ENCODE peak calls at places on chromosomes 6 and 20, in eight cellular contexts. L is ovary, Z is sigmoid colon, B is K562, J is HCT116, Q is stomach, X is H1, T is right lobe of liver. N is an unnamed sample.
A peak's percentile ranks its signal among the peaks of the same experiment; 100 is the strongest.

GRCh38 chr6:5529015-5529414 is 267.7 kb downstream of the FARS2 start:
- DNase-seq in T (no peak), Z (no peak), L (no peak), J (no peak), Q (no peak), X (no peak), B (no peak), N (no peak)

GRCh38 chr6:109671721-109672120 is 19.3 kb downstream of the AK9 start:
- DNase-seq in B (no peak), T (no peak), Q (no peak), L (no peak), X (no peak), Z (no peak), J (no peak), N (no peak)

GRCh38 chr6:164273491-164273890 is 859.0 kb downstream of the QKI start:
- DNase-seq in Q (no peak), X (no peak), L (no peak), B (no peak), T (no peak), Z (no peak), J (no peak), N (no peak)

GRCh38 chr6:140105857-140106256 is 731.4 kb upstream of the CITED2 start:
- DNase-seq in L (no peak), T (no peak), Q (no peak), B (peak; percentile 54), X (peak; percentile 10), Z (no peak), J (peak; percentile 37), N (no peak)

GRCh38 chr6:6927437-6928361 is 180.1 kb upstream of the RREB1 start:
- DNase-seq in L (peak; percentile 71), Z (no peak), X (no peak), B (peak; percentile 83), T (no peak), J (no peak), Q (no peak), N (no peak)

GRCh38 chr20:12837646-12838045 is 171.1 kb upstream of the SPTLC3 start:
- DNase-seq in Q (no peak), J (no peak), B (no peak), L (no peak), X (no peak), Z (no peak), T (no peak), N (no peak)

GRCh38 chr6:113995632-113996031 is 24.7 kb upstream of the HDAC2 start:
- DNase-seq in L (no peak), T (no peak), X (no peak), Z (peak; percentile 69), Q (no peak), J (peak; percentile 61), B (no peak), N (no peak)

GRCh38 chr6:52115891-52116604 is 28.6 kb upstream of the PKHD1 start:
- DNase-seq in Z (no peak), J (no peak), X (no peak), L (no peak), Q (no peak), B (no peak), T (no peak), N (no peak)

GRCh38 chr6:157563611-157564284 is 182.8 kb downstream of the ZDHHC14 start:
- DNase-seq in X (no peak), Z (no peak), T (no peak), J (no peak), L (no peak), Q (no peak), B (no peak), N (peak; percentile 52)

GRCh38 chr20:33816191-33816590 is 5.0 kb downstream of the CHMP4B start:
- DNase-seq in Z (no peak), L (no peak), Q (no peak), X (no peak), B (no peak), J (no peak), T (no peak), N (no peak)

GRCh38 chr6:30979076-30979475 is 4.4 kb upstream of the MUC21 start:
- DNase-seq in L (no peak), Q (no peak), Z (no peak), B (no peak), X (no peak), T (no peak), J (no peak), N (no peak)

GRCh38 chr6:53651149-53651763 is 14.3 kb downstream of the KLHL31 start:
- DNase-seq in B (peak; percentile 43), X (peak; percentile 10), J (peak; percentile 72), T (no peak), Q (peak; percentile 67), Z (peak; percentile 71), L (peak; percentile 55), N (no peak)

GRCh38 chr6:36197739-36198221 is 1.2 kb downstream of the BRPF3 start:
- DNase-seq in X (no peak), Q (no peak), B (no peak), L (peak; percentile 45), T (peak; percentile 58), Z (no peak), J (no peak), N (no peak)

GRCh38 chr6:41334482-41335023 is 855 bp upstream of the NCR2 start:
- DNase-seq in Z (no peak), J (no peak), T (no peak), L (no peak), Q (no peak), B (peak; percentile 44), X (no peak), N (no peak)

GRCh38 chr6:155041781-155042279 is 46.7 kb downstream of the TIAM2 start:
- DNase-seq in Q (no peak), L (peak; percentile 39), X (no peak), B (no peak), Z (no peak), J (no peak), T (no peak), N (no peak)

GRCh38 chr6:105433723-105434122 is 30.8 kb upstream of the PREP start:
- DNase-seq in Z (no peak), L (no peak), X (no peak), T (no peak), B (no peak), Q (no peak), J (no peak), N (no peak)

GRCh38 chr6:124947821-124948451 is 14.3 kb upstream of the RNF217 start:
- DNase-seq in Q (no peak), J (no peak), Z (no peak), T (no peak), B (no peak), X (no peak), L (no peak), N (no peak)

GRCh38 chr20:38098952-38099351 is 65.4 kb downstream of the RPRD1B start:
- DNase-seq in X (no peak), Q (no peak), J (no peak), T (no peak), L (no peak), Z (no peak), B (no peak), N (no peak)

GRCh38 chr20:14986026-14986655 is 648.7 kb upstream of the FLRT3 start:
- DNase-seq in L (peak; percentile 49), Z (no peak), Q (peak; percentile 94), B (no peak), T (peak; percentile 78), J (no peak), X (no peak), N (no peak)

GRCh38 chr6:129884211-129884610 is 23.1 kb upstream of the TMEM244 start:
- DNase-seq in Z (no peak), L (no peak), X (no peak), B (no peak), J (no peak), T (no peak), Q (no peak), N (no peak)

GRCh38 chr6:122714059-122714458 is 65.5 kb upstream of the FABP7 start:
- DNase-seq in L (no peak), B (no peak), Z (no peak), X (no peak), J (no peak), Q (no peak), T (no peak), N (no peak)

GRCh38 chr6:19855510-19855909 is 18.3 kb downstream of the ID4 start:
- DNase-seq in J (no peak), Z (no peak), X (no peak), Q (no peak), B (no peak), T (no peak), L (no peak), N (no peak)
- H3K4me1 ChIP-seq in J (peaks cover 8% of the 10 kb centered on the region), Z (no peaks in the 10 kb centered on the region), X (peaks cover 4% of the 10 kb centered on the region), Q (peaks cover 9% of the 10 kb centered on the region), B (no peaks in the 10 kb centered on the region), T (no peaks in the 10 kb centered on the region), L (no peaks in the 10 kb centered on the region), N (peaks cover 8% of the 10 kb centered on the region)

GRCh38 chr20:35173576-35174192 is 1.8 kb downstream of the PROCR start:
- DNase-seq in L (no peak), Z (no peak), X (no peak), T (no peak), J (no peak), Q (no peak), B (no peak), N (no peak)
- TF ChIP-seq CTCF in L (no peak), Z (no peak), X (no peak), T (no peak), J (no peak), Q (no peak), B (no peak), N (no peak)

GRCh38 chr20:44832724-44833123 is 22.4 kb upstream of the RIMS4 start:
- DNase-seq in X (no peak), B (no peak), J (peak; percentile 23), Z (no peak), Q (no peak), L (no peak), T (no peak), N (peak; percentile 70)
- TF ChIP-seq POLR2A in X (no peak), B (no peak), J (no peak), Z (no peak), Q (no peak), L (no peak), T (no peak), N (no peak)

GRCh38 chr20:50930139-50931047 is 844 bp downstream of the ADNP start:
- DNase-seq in Z (no peak), B (peak; percentile 21), J (no peak), X (no peak), Q (peak; percentile 29), T (peak; percentile 64), L (peak; percentile 62), N (no peak)

GRCh38 chr20:50931048-50931305 is 260 bp downstream of the ADNP start:
- DNase-seq in X (no peak), J (no peak), B (no peak), Q (no peak), T (no peak), Z (no peak), L (no peak), N (no peak)

GRCh38 chr20:50931306-50932015 is at the start of gene ADNP:
- DNase-seq in T (peak; percentile 91), J (peak; percentile 88), B (peak; percentile 82), X (peak; percentile 83), L (peak; percentile 95), Z (peak; percentile 96), Q (peak; percentile 91), N (peak; percentile 95)

GRCh38 chr20:50929299-50930138 is 1.7 kb downstream of the ADNP start:
- DNase-seq in B (peak; percentile 89), L (peak; percentile 88), T (peak; percentile 88), J (peak; percentile 96), Q (peak; percentile 91), Z (peak; percentile 94), X (peak; percentile 89), N (no peak)

DNA sequence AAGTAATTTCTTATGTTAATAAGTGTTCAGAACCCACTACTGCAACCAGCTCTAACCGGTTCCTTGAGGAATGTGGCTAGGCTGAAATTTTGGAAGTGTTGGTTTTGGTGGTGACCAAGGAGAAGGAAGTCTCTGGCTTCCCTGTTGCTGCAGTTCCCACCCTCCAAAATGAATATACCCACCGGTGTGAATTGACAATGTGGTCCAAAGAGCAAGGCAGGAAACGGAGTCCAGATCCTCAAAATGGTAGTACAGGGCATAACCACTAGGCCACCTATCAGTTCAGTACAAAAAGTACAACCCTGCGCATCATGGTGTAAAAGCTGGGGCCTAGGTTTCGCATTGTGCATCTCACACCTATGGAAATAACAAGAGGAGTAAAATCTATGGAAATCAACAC is 2.8 kb downstream of the ADNP start:
- DNase-seq in Q (no peak), Z (no peak), B (no peak), J (no peak), T (no peak), L (no peak), X (no peak), N (no peak)
- H3K4me1 ChIP-seq in Q (peaks cover 41% of the 10 kb centered on the region), Z (no peaks in the 10 kb centered on the region), B (peaks cover 19% of the 10 kb centered on the region), J (peaks cover 4% of the 10 kb centered on the region), T (no peaks in the 10 kb centered on the region), L (peaks cover 15% of the 10 kb centered on the region), X (peaks cover 4% of the 10 kb centered on the region), N (peaks cover 75% of the 10 kb centered on the region)